ENCODE peak calls at places on chromosome 16, in five cellular contexts. B is activated naive CD4-positive, alpha-beta T cell treated with anti-CD3 and anti-CD28 coated beads, Interleukin-2, amount 50 U/mL, for 16 hours; F is CD4-positive, CD25-positive, alpha-beta regulatory T cell; O is stimulated activated CD4-positive, alpha-beta T cell treated with anti-CD3 and anti-CD28 coated beads, Interleukin-4, amount 100 ng/mL, for 1 hour; Z is ELR. Q is an unnamed sample.
A peak's percentile ranks its signal among the peaks of the same experiment; 100 is the strongest.

GRCh38 chr16:23232806-23233205 is 50.3 kb downstream of the SCNN1G start:
- DNase-seq in B (no peak), F (no peak), O (no peak), Z (no peak), Q (no peak)

GRCh38 chr16:50636865-50637374 is 44.2 kb downstream of the SNX20 start:
- DNase-seq in B (no peak), F (no peak), O (no peak), Z (no peak), Q (no peak)

GRCh38 chr16:1216296-1216619 is 8.8 kb downstream of the TPSG1 start:
- DNase-seq in B (no peak), F (no peak), O (no peak), Z (no peak), Q (no peak)

GRCh38 chr16:48511071-48511540 is 98.9 kb downstream of the N4BP1 start:
- DNase-seq in B (no peak), F (no peak), O (no peak), Z (peak; percentile 9), Q (peak; percentile 84)

GRCh38 chr16:88570691-88571092 is 489 bp downstream of the ZC3H18 start:
- DNase-seq in B (peak; percentile 54), F (peak; percentile 71), O (peak; percentile 45), Z (peak; percentile 54), Q (peak; percentile 62)

GRCh38 chr16:53922805-53923645 is 219.1 kb downstream of the FTO start:
- DNase-seq in B (no peak), F (no peak), O (no peak), Z (no peak), Q (no peak)

GRCh38 chr16:15952265-15952711 is 2.9 kb downstream of the ABCC1 start:
- DNase-seq in B (no peak), F (no peak), O (peak; percentile 11), Z (no peak), Q (peak; percentile 37)

GRCh38 chr16:53417011-53417410 is 17.3 kb upstream of the RBL2 start:
- DNase-seq in B (no peak), F (no peak), O (no peak), Z (no peak), Q (peak; percentile 55)

GRCh38 chr16:23369416-23369815 is 67.3 kb downstream of the SCNN1B start:
- DNase-seq in B (no peak), F (no peak), O (no peak), Z (no peak), Q (no peak)

GRCh38 chr16:80174416-80174815 is 366.4 kb upstream of the DYNLRB2 start:
- DNase-seq in B (no peak), F (no peak), O (no peak), Z (peak; percentile 93), Q (peak; percentile 89)

GRCh38 chr16:87945351-87946042 is 5.7 kb upstream of the BANP start:
- DNase-seq in B (no peak), F (peak; percentile 36), O (no peak), Z (peak; percentile 69), Q (peak; percentile 58)

GRCh38 chr16:48479955-48480354 is 94.7 kb upstream of the SIAH1 start:
- DNase-seq in B (no peak), F (no peak), O (no peak), Z (no peak), Q (no peak)

GRCh38 chr16:30786115-30786935 is 680 bp downstream of the ZNF629 start:
- DNase-seq in B (no peak), F (no peak), O (no peak), Z (peak; percentile 78), Q (peak; percentile 95)

GRCh38 chr16:79370736-79371135 is 229.8 kb downstream of the MAF start:
- DNase-seq in B (no peak), F (peak; percentile 7), O (no peak), Z (no peak), Q (no peak)

GRCh38 chr16:69833357-69833781 is 71.2 kb downstream of the WWP2 start:
- DNase-seq in B (no peak), F (no peak), O (no peak), Z (no peak), Q (peak; percentile 18)

GRCh38 chr16:30948087-30948955 is 547 bp upstream of the ORAI3 start:
- DNase-seq in B (no peak), F (no peak), O (no peak), Z (peak; percentile 99), Q (peak; percentile 98)

GRCh38 chr16:6884002-6884401 is 448.6 kb upstream of the RBFOX1 start:
- DNase-seq in B (no peak), F (no peak), O (no peak), Z (no peak), Q (no peak)

GRCh38 chr16:84813141-84813933 is 6.4 kb upstream of the CRISPLD2 start:
- DNase-seq in B (no peak), F (no peak), O (no peak), Z (no peak), Q (no peak)

GRCh38 chr16:15829460-15829859 is 27.4 kb downstream of the MYH11 start:
- DNase-seq in B (no peak), F (no peak), O (no peak), Z (no peak), Q (peak; percentile 22)

GRCh38 chr16:88389191-88389590 is 6.4 kb downstream of the ZNF469 start:
- DNase-seq in B (no peak), F (no peak), O (no peak), Z (no peak), Q (no peak)

Q was measured in GM23248.